ENCODE peak calls at places on chromosomes 5 and 9, in ten cellular contexts. T, U, A, Z, D, W, E, X, G and Y are unnamed samples.

GRCh38 chr5:84092738-84093137 is 291.9 kb downstream of the EDIL3 start:
- DNase-seq in E (no peak), T (no peak), X (no peak), W (no peak), Z (no peak), A (no peak), U (no peak), G (no peak), D (no peak), Y (no peak)

GRCh38 chr5:88606626-88607025 is 276.4 kb downstream of the MEF2C start:
- DNase-seq in T (no peak), W (no peak), D (no peak), A (no peak), G (no peak), Z (no peak), U (no peak), E (no peak), X (no peak), Y (no peak)

GRCh38 chr9:14415947-14416346 is 102.0 kb upstream of the NFIB start:
- DNase-seq in G (peak; percentile 92), T (no peak), A (no peak), U (no peak), D (no peak), E (no peak), Z (no peak), X (no peak), W (no peak), Y (no peak)

GRCh38 chr5:19058216-19058615 is 929.8 kb downstream of the CDH18 start:
- DNase-seq in W (no peak), G (no peak), U (no peak), E (no peak), T (no peak), A (no peak), X (no peak), Z (no peak), D (no peak), Y (no peak)

GRCh38 chr5:43161244-43161643 is 30.8 kb upstream of the NIM1K start:
- DNase-seq in Z (no peak), W (no peak), A (no peak), G (no peak), T (no peak), U (no peak), X (no peak), E (no peak), D (no peak), Y (no peak)

GRCh38 chr9:106745457-106745856 is 117.5 kb upstream of the ZNF462 start:
- DNase-seq in T (no peak), A (no peak), U (no peak), X (no peak), G (no peak), D (no peak), W (no peak), E (no peak), Z (no peak), Y (no peak)

GRCh38 chr5:157049605-157050004 is 9.3 kb downstream of the HAVCR1 start:
- DNase-seq in E (no peak), D (no peak), Z (no peak), W (peak; percentile 75), U (no peak), A (no peak), T (no peak), X (no peak), G (no peak), Y (no peak)

GRCh38 chr9:6187272-6187671 is 28.3 kb upstream of the IL33 start:
- DNase-seq in U (no peak), E (no peak), G (no peak), W (no peak), D (no peak), X (no peak), Z (no peak), T (no peak), A (no peak), Y (no peak)

GRCh38 chr5:41935544-41935943 is 10.5 kb downstream of the FBXO4 start:
- DNase-seq in A (no peak), G (no peak), X (no peak), W (no peak), D (no peak), Z (no peak), E (no peak), T (no peak), U (no peak), Y (no peak)

GRCh38 chr5:54944364-54944763 is 41.0 kb downstream of the ESM1 start:
- DNase-seq in X (peak; percentile 34), U (no peak), W (peak; percentile 22), T (peak; percentile 16), Z (peak; percentile 30), D (no peak), E (no peak), G (peak; percentile 58), A (no peak), Y (peak; percentile 9)

GRCh38 chr5:83848928-83849327 is 128.3 kb upstream of the HAPLN1 start:
- DNase-seq in A (no peak), Z (no peak), X (no peak), E (no peak), U (no peak), T (no peak), D (no peak), G (no peak), W (no peak), Y (no peak)

GRCh38 chr9:5899292-5899691 is 8.6 kb downstream of the MLANA start:
- DNase-seq in X (no peak), A (no peak), Z (no peak), E (no peak), D (no peak), G (no peak), W (no peak), T (no peak), U (no peak), Y (no peak)

GRCh38 chr9:101673642-101674041 is 64.8 kb downstream of the GRIN3A start:
- DNase-seq in W (no peak), T (no peak), D (no peak), X (peak; percentile 93), Z (no peak), A (no peak), U (no peak), G (no peak), E (no peak), Y (no peak)

GRCh38 chr9:37292896-37293295 is 129.6 kb upstream of the GRHPR start:
- DNase-seq in W (no peak), T (no peak), G (peak; percentile 15), U (no peak), E (no peak), A (no peak), X (no peak), Z (no peak), D (no peak), Y (no peak)

GRCh38 chr9:37295178-37295577 is 127.3 kb upstream of the GRHPR start:
- DNase-seq in W (no peak), E (no peak), D (no peak), U (no peak), A (no peak), T (no peak), Z (no peak), X (no peak), G (no peak), Y (no peak)

GRCh38 chr9:37297592-37297991 is 124.9 kb upstream of the GRHPR start:
- DNase-seq in T (no peak), A (no peak), E (no peak), U (no peak), Z (no peak), X (no peak), D (no peak), W (no peak), G (no peak), Y (no peak)

GRCh38 chr9:37293664-37294524 is 128.6 kb upstream of the GRHPR start:
- DNase-seq in Z (no peak), W (no peak), U (no peak), X (no peak), A (no peak), G (peak; percentile 32), T (no peak), E (no peak), D (no peak), Y (no peak)

GRCh38 chr9:37295796-37296195 is 126.7 kb upstream of the GRHPR start:
- DNase-seq in Z (no peak), D (no peak), U (no peak), T (no peak), G (no peak), X (no peak), A (no peak), E (no peak), W (peak; percentile 18), Y (no peak)
- H3K27ac ChIP-seq in Z (no peak overlapping the region), D (no peak overlapping the region), U (no peak overlapping the region), T (no peak overlapping the region), G (no peak overlapping the region), X (no peak overlapping the region), A (no peak overlapping the region), E (no peak overlapping the region), W (no peak overlapping the region), Y (no peak overlapping the region)

DNA sequence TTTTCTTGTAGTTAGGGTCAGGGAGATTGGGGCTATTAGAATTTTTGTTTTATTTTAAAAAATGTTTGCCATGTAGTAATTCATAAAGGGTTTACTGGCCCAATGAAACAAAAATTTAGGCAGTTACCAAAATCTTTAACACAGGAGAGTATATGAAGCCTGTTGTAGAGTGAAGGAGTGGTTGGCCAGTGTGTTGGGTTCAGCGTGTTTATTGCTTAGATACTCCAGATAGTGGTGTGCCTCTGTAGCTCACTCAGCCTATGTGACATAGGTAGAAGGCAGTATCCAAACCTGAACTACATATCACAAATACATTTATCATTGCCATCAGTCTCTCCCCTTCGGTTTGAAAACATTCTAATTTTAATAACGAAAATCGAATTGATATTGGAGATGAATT is 1.2 kb downstream of the TEK start:
- DNase-seq in X (no peak), D (no peak), U (no peak), G (no peak), A (no peak), T (no peak), E (no peak), Z (no peak), W (no peak), Y (no peak)
- H3K4me3 ChIP-seq in X (no peak overlapping the region), D (peak overlapping the region; percentile 15), U (peak overlapping the region; percentile 42), G (peak overlapping the region; percentile 55), A (no peak overlapping the region), T (peak overlapping the region; percentile 63), E (peak overlapping the region; percentile 1), Z (no peak overlapping the region), W (no peak overlapping the region), Y (no peak overlapping the region)

DNA sequence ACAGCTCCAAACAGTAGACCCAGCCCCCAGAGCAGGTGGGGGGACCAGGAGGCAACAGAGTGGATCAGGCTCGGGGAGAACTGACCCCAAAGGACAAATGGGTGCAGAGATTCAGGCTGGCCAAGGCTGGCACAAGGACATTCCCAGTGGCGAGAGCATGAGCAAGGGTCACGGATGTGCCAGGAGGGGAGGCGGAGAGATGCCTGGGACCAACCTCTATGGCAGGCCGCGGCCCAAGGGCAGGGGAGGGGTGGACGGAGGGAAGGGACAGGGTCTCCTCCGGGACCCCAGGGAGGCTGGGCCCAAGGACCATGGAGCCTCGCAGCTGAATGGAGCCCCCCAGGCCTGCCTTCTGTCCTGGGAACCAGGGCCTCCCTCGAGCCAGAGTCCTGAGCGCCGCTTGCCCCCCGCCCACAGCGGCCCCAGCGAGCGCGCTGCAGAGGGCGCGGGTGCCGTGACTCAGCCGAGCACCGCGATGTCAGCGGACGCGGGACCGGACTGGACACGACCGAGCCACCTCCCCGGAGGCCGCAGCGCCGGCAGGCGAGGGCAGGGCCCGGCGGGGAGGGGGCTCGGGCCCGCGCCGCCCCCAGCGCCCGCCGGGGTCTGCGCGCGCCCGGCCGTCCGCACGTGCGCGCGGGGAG is 546 bp downstream of the ABCA2 start:
- DNase-seq in A (no peak), U (no peak), D (no peak), T (no peak), W (no peak), E (no peak), X (no peak), G (peak; percentile 6), Z (no peak), Y (no peak)
- H3K4me1 ChIP-seq in A (peaks cover 17% of the 10 kb centered on the region), U (peaks cover 13% of the 10 kb centered on the region), D (peaks cover 39% of the 10 kb centered on the region), T (peaks cover 30% of the 10 kb centered on the region), W (peaks cover 30% of the 10 kb centered on the region), E (peaks cover 31% of the 10 kb centered on the region), X (no peaks in the 10 kb centered on the region), G (peaks cover 5% of the 10 kb centered on the region), Z (peaks cover 41% of the 10 kb centered on the region), Y (peaks cover 2% of the 10 kb centered on the region)

GRCh38 chr5:158874814-158875213 is 224.9 kb downstream of the EBF1 start:
- DNase-seq in X (no peak), E (no peak), W (no peak), G (no peak), U (no peak), Z (no peak), A (no peak), T (no peak), D (no peak), Y (no peak)
- H3K27ac ChIP-seq in X (no peak overlapping the region), E (peak overlapping the region; percentile 60), W (peak overlapping the region; percentile 5), G (no peak overlapping the region), U (no peak overlapping the region), Z (peak overlapping the region; percentile 18), A (no peak overlapping the region), T (peak overlapping the region; percentile 73), D (peak overlapping the region; percentile 56), Y (no peak overlapping the region)